ENCODE peak calls at places on chromosomes 6 and 20, in six cellular contexts. One of them, this sample, is unnamed.
A peak's percentile ranks its signal among the peaks of the same experiment; 100 is the strongest.

GRCh38 chr20:22775671-22776139 is 191.3 kb upstream of the FOXA2 start:
- DNase-seq in choroid plexus epithelial cell: peak; percentile 62
- DNase-seq in NCI-H1417 treated with DMSO at 0.1 percent for 48 hours: no peak
- DNase-seq in GM13976: no peak
- DNase-seq in Calu3: no peak
- DNase-seq in neural crest cell: no peak
- DNase-seq in this sample: no peak

GRCh38 chr6:106084106-106084963 is 1.8 kb upstream of the PRDM1 start:
- DNase-seq in GM13976: peak; percentile 75
- DNase-seq in NCI-H1417 treated with DMSO at 0.1 percent for 48 hours: peak; percentile 47
- DNase-seq in choroid plexus epithelial cell: peak; percentile 88
- DNase-seq in neural crest cell: no peak
- DNase-seq in Calu3: no peak
- DNase-seq in this sample: no peak

GRCh38 chr6:149815788-149816187 is 48.4 kb downstream of the LRP11 start:
- DNase-seq in neural crest cell: no peak
- DNase-seq in GM13976: peak; percentile 57
- DNase-seq in NCI-H1417 treated with DMSO at 0.1 percent for 48 hours: no peak
- DNase-seq in Calu3: no peak
- DNase-seq in choroid plexus epithelial cell: no peak
- DNase-seq in this sample: no peak

GRCh38 chr6:82553863-82554531 is 190.4 kb downstream of the TPBG start:
- DNase-seq in Calu3: no peak
- DNase-seq in GM13976: no peak
- DNase-seq in choroid plexus epithelial cell: peak; percentile 66
- DNase-seq in neural crest cell: no peak
- DNase-seq in NCI-H1417 treated with DMSO at 0.1 percent for 48 hours: no peak
- DNase-seq in this sample: no peak

GRCh38 chr6:36820700-36821580 is 18.3 kb downstream of the CPNE5 start:
- DNase-seq in GM13976: no peak
- DNase-seq in choroid plexus epithelial cell: peak; percentile 79
- DNase-seq in NCI-H1417 treated with DMSO at 0.1 percent for 48 hours: no peak
- DNase-seq in Calu3: no peak
- DNase-seq in neural crest cell: no peak
- DNase-seq in this sample: no peak

GRCh38 chr6:136989591-136990578 is 54.9 kb downstream of the IL20RA start:
- DNase-seq in GM13976: peak; percentile 21
- DNase-seq in Calu3: peak; percentile 15
- DNase-seq in neural crest cell: peak; percentile 16
- DNase-seq in choroid plexus epithelial cell: no peak
- DNase-seq in NCI-H1417 treated with DMSO at 0.1 percent for 48 hours: no peak
- DNase-seq in this sample: no peak

GRCh38 chr6:166112580-166112979 is 55.1 kb downstream of the TBXT start:
- DNase-seq in choroid plexus epithelial cell: peak; percentile 50
- DNase-seq in Calu3: peak; percentile 72
- DNase-seq in neural crest cell: no peak
- DNase-seq in NCI-H1417 treated with DMSO at 0.1 percent for 48 hours: no peak
- DNase-seq in GM13976: no peak
- DNase-seq in this sample: no peak

GRCh38 chr6:122610690-122611455 is 668 bp downstream of the PKIB start:
- DNase-seq in choroid plexus epithelial cell: peak; percentile 10
- DNase-seq in neural crest cell: peak; percentile 5
- DNase-seq in Calu3: peak; percentile 73
- DNase-seq in GM13976: peak; percentile 43
- DNase-seq in NCI-H1417 treated with DMSO at 0.1 percent for 48 hours: no peak
- DNase-seq in this sample: no peak

GRCh38 chr20:32642257-32643046 is 31.3 kb downstream of the C20orf203 start:
- DNase-seq in choroid plexus epithelial cell: no peak
- DNase-seq in neural crest cell: no peak
- DNase-seq in Calu3: no peak
- DNase-seq in GM13976: no peak
- DNase-seq in NCI-H1417 treated with DMSO at 0.1 percent for 48 hours: no peak
- DNase-seq in this sample: no peak

GRCh38 chr6:25612666-25613065 is 39.3 kb upstream of the SCGN start:
- DNase-seq in NCI-H1417 treated with DMSO at 0.1 percent for 48 hours: no peak
- DNase-seq in choroid plexus epithelial cell: no peak
- DNase-seq in neural crest cell: no peak
- DNase-seq in GM13976: no peak
- DNase-seq in Calu3: no peak
- DNase-seq in this sample: no peak

GRCh38 chr6:34305982-34306702 is 57.3 kb upstream of the SMIM29 start:
- DNase-seq in NCI-H1417 treated with DMSO at 0.1 percent for 48 hours: no peak
- DNase-seq in choroid plexus epithelial cell: peak; percentile 15
- DNase-seq in Calu3: no peak
- DNase-seq in GM13976: no peak
- DNase-seq in neural crest cell: no peak
- DNase-seq in this sample: no peak

GRCh38 chr6:1854296-1854695 is 244.6 kb downstream of the FOXC1 start:
- DNase-seq in choroid plexus epithelial cell: no peak
- DNase-seq in neural crest cell: no peak
- DNase-seq in Calu3: no peak
- DNase-seq in NCI-H1417 treated with DMSO at 0.1 percent for 48 hours: no peak
- DNase-seq in GM13976: no peak
- DNase-seq in this sample: no peak

GRCh38 chr6:20024979-20025378 is 187.3 kb downstream of the MBOAT1 start:
- DNase-seq in choroid plexus epithelial cell: no peak
- DNase-seq in Calu3: no peak
- DNase-seq in GM13976: no peak
- DNase-seq in NCI-H1417 treated with DMSO at 0.1 percent for 48 hours: no peak
- DNase-seq in neural crest cell: no peak
- DNase-seq in this sample: no peak

GRCh38 chr6:36319436-36319762 is 17.3 kb downstream of the BNIP5 start:
- DNase-seq in NCI-H1417 treated with DMSO at 0.1 percent for 48 hours: peak; percentile 27
- DNase-seq in neural crest cell: no peak
- DNase-seq in Calu3: no peak
- DNase-seq in choroid plexus epithelial cell: no peak
- DNase-seq in GM13976: no peak
- DNase-seq in this sample: peak; percentile 74

GRCh38 chr6:14682821-14683220 is 563.0 kb upstream of the JARID2 start:
- DNase-seq in GM13976: no peak
- DNase-seq in NCI-H1417 treated with DMSO at 0.1 percent for 48 hours: no peak
- DNase-seq in Calu3: no peak
- DNase-seq in neural crest cell: no peak
- DNase-seq in choroid plexus epithelial cell: peak; percentile 77
- DNase-seq in this sample: no peak

GRCh38 chr6:150038202-150038830 is 13.0 kb upstream of the RAET1L start:
- DNase-seq in Calu3: no peak
- DNase-seq in neural crest cell: no peak
- DNase-seq in choroid plexus epithelial cell: no peak
- DNase-seq in GM13976: no peak
- DNase-seq in NCI-H1417 treated with DMSO at 0.1 percent for 48 hours: no peak
- DNase-seq in this sample: no peak